ENCODE peak calls at places on chromosomes 12 and 14, in six cellular contexts. F is choroid plexus epithelial cell, B is stomach, R is thoracic aorta, D is NCI-H1092 treated with DMSO at 0.1 percent for 48 hours, J is NCI-H446 treated with DMSO at 0.1 percent for 48 hours. O is an unnamed sample.
A peak's percentile ranks its signal among the peaks of the same experiment; 100 is the strongest.

GRCh38 chr14:100677152-100677924 is 49.4 kb upstream of the DLK1 start:
- DNase-seq in F (peak; percentile 46), B (no peak), R (no peak), D (peak; percentile 72), J (no peak), O (no peak)

GRCh38 chr12:116187158-116187511 is 90.4 kb downstream of the MED13L start:
- DNase-seq in F (peak; percentile 41), B (no peak), R (no peak), D (no peak), J (no peak), O (no peak)

GRCh38 chr14:89365071-89365801 is 51.8 kb downstream of the FOXN3 start:
- DNase-seq in F (no peak), B (peak; percentile 31), R (no peak), D (no peak), J (no peak), O (no peak)

GRCh38 chr12:70040141-70040540 is 203.1 kb upstream of the CNOT2 start:
- DNase-seq in F (peak; percentile 64), B (no peak), R (no peak), D (no peak), J (no peak), O (no peak)

GRCh38 chr14:100709252-100709955 is 17.3 kb upstream of the DLK1 start:
- DNase-seq in F (peak; percentile 36), B (no peak), R (no peak), D (no peak), J (no peak), O (peak; percentile 36)

GRCh38 chr12:25957898-25958253 is 606 bp upstream of the RASSF8 start:
- DNase-seq in F (peak; percentile 68), B (no peak), R (peak; percentile 18), D (no peak), J (no peak), O (no peak)

GRCh38 chr14:31388687-31389413 is 31.5 kb downstream of the HEATR5A start:
- DNase-seq in F (peak; percentile 71), B (no peak), R (no peak), D (no peak), J (no peak), O (no peak)

GRCh38 chr12:67714648-67715047 is 66.1 kb downstream of the DYRK2 start:
- DNase-seq in F (no peak), B (no peak), R (no peak), D (no peak), J (no peak), O (no peak)

GRCh38 chr14:77094672-77095284 is 3.3 kb upstream of the CIPC start:
- DNase-seq in F (peak; percentile 91), B (peak; percentile 83), R (no peak), D (peak; percentile 82), J (peak; percentile 62), O (peak; percentile 78)

GRCh38 chr14:76908834-76909233 is 82.6 kb downstream of the LRRC74A start:
- DNase-seq in F (no peak), B (no peak), R (no peak), D (no peak), J (no peak), O (no peak)

GRCh38 chr14:89359477-89360222 is 57.4 kb downstream of the FOXN3 start:
- DNase-seq in F (peak; percentile 14), B (no peak), R (no peak), D (no peak), J (no peak), O (no peak)

GRCh38 chr12:56518570-56518969 is 3.0 kb upstream of the RBMS2 start:
- DNase-seq in F (no peak), B (no peak), R (no peak), D (no peak), J (no peak), O (no peak)

GRCh38 chr14:96160030-96160912 is 44.4 kb upstream of the BDKRB2 start:
- DNase-seq in F (no peak), B (peak; percentile 8), R (no peak), D (no peak), J (no peak), O (no peak)

GRCh38 chr12:95998611-95999300 is 2.6 kb upstream of the HAL start:
- DNase-seq in F (peak; percentile 81), B (no peak), R (no peak), D (peak; percentile 35), J (peak; percentile 1), O (peak; percentile 36)

GRCh38 chr12:20024194-20024593 is 344.1 kb upstream of the PDE3A start:
- DNase-seq in F (peak; percentile 66), B (no peak), R (no peak), D (no peak), J (no peak), O (no peak)

GRCh38 chr14:60753264-60754126 is 18.9 kb downstream of the MNAT1 start:
- DNase-seq in F (peak; percentile 62), B (no peak), R (no peak), D (no peak), J (no peak), O (no peak)

O was measured in thyroid gland.